ENCODE peak calls at places on chromosomes 12 and 14, in five cellular contexts. One of them, this sample, is unnamed.

GRCh38 chr14:87869619-87870583 is 123.1 kb downstream of the GALC start:
- DNase-seq in AG04450: peak; percentile 24
- DNase-seq in GM12878: no peak
- DNase-seq in tibial artery: no peak
- DNase-seq in left lung: no peak
- DNase-seq in this sample: no peak

GRCh38 chr14:64549805-64550538 is at the start of gene PPP1R36:
- DNase-seq in AG04450: no peak
- DNase-seq in GM12878: no peak
- DNase-seq in tibial artery: no peak
- DNase-seq in left lung: no peak
- DNase-seq in this sample: no peak

GRCh38 chr12:18643673-18644072 is 94.1 kb downstream of the PLCZ1 start:
- DNase-seq in AG04450: peak; percentile 78
- DNase-seq in GM12878: no peak
- DNase-seq in tibial artery: no peak
- DNase-seq in left lung: no peak
- DNase-seq in this sample: no peak

GRCh38 chr12:130761537-130762318 is 45.6 kb upstream of the RIMBP2 start:
- DNase-seq in AG04450: no peak
- DNase-seq in GM12878: no peak
- DNase-seq in tibial artery: no peak
- DNase-seq in left lung: no peak
- DNase-seq in this sample: no peak

GRCh38 chr12:101924647-101925046 is 47.3 kb downstream of the DRAM1 start:
- DNase-seq in AG04450: no peak
- DNase-seq in GM12878: no peak
- DNase-seq in tibial artery: no peak
- DNase-seq in left lung: no peak
- DNase-seq in this sample: no peak

GRCh38 chr12:73424484-73424883 is 1113.2 kb upstream of the ATXN7L3B start:
- DNase-seq in AG04450: no peak
- DNase-seq in GM12878: no peak
- DNase-seq in tibial artery: no peak
- DNase-seq in left lung: no peak
- DNase-seq in this sample: no peak

GRCh38 chr12:112305951-112306350 is 76.3 kb downstream of the HECTD4 start:
- DNase-seq in AG04450: no peak
- DNase-seq in GM12878: no peak
- DNase-seq in tibial artery: no peak
- DNase-seq in left lung: no peak
- DNase-seq in this sample: no peak

GRCh38 chr12:93113317-93114006 is 184.4 kb upstream of the EEA1 start:
- DNase-seq in AG04450: no peak
- DNase-seq in GM12878: no peak
- DNase-seq in tibial artery: no peak
- DNase-seq in left lung: no peak
- DNase-seq in this sample: no peak

GRCh38 chr14:96249016-96249415 is 7.0 kb upstream of the BDKRB1 start:
- DNase-seq in AG04450: peak; percentile 50
- DNase-seq in GM12878: no peak
- DNase-seq in tibial artery: peak; percentile 61
- DNase-seq in left lung: no peak
- DNase-seq in this sample: no peak

GRCh38 chr12:107684990-107685359 is 624 bp upstream of the PWP1 start:
- DNase-seq in AG04450: no peak
- DNase-seq in GM12878: no peak
- DNase-seq in tibial artery: no peak
- DNase-seq in left lung: no peak
- DNase-seq in this sample: no peak

GRCh38 chr12:69000540-69001243 is 67.7 kb upstream of the CPM start:
- DNase-seq in AG04450: peak; percentile 21
- DNase-seq in GM12878: no peak
- DNase-seq in tibial artery: no peak
- DNase-seq in left lung: no peak
- DNase-seq in this sample: no peak

GRCh38 chr12:91191516-91192111 is 9.0 kb upstream of the DCN start:
- DNase-seq in AG04450: no peak
- DNase-seq in GM12878: no peak
- DNase-seq in tibial artery: no peak
- DNase-seq in left lung: no peak
- DNase-seq in this sample: no peak

GRCh38 chr12:60704171-60704914 is 1108.5 kb downstream of the SLC16A7 start:
- DNase-seq in AG04450: no peak
- DNase-seq in GM12878: no peak
- DNase-seq in tibial artery: no peak
- DNase-seq in left lung: no peak
- DNase-seq in this sample: no peak

GRCh38 chr12:48925218-48925871 is at the start of gene FKBP11:
- DNase-seq in AG04450: no peak
- DNase-seq in GM12878: peak; percentile 30
- DNase-seq in tibial artery: peak; percentile 37
- DNase-seq in left lung: peak; percentile 66
- DNase-seq in this sample: peak; percentile 75

GRCh38 chr12:1457901-1458300 is 136.5 kb downstream of the FBXL14 start:
- DNase-seq in AG04450: peak; percentile 55
- DNase-seq in GM12878: no peak
- DNase-seq in tibial artery: no peak
- DNase-seq in left lung: no peak
- DNase-seq in this sample: peak; percentile 81

GRCh38 chr14:71923471-71923870 is 8.8 kb upstream of the RGS6 start:
- DNase-seq in AG04450: no peak
- DNase-seq in GM12878: no peak
- DNase-seq in tibial artery: no peak
- DNase-seq in left lung: no peak
- DNase-seq in this sample: no peak

GRCh38 chr12:87728936-87729593 is 300.1 kb downstream of the C12orf50 start:
- DNase-seq in AG04450: peak; percentile 10
- DNase-seq in GM12878: no peak
- DNase-seq in tibial artery: no peak
- DNase-seq in left lung: no peak
- DNase-seq in this sample: no peak

GRCh38 chr12:116837082-116837481 is 44.2 kb downstream of the HRK start:
- DNase-seq in AG04450: no peak
- DNase-seq in GM12878: no peak
- DNase-seq in tibial artery: no peak
- DNase-seq in left lung: no peak
- DNase-seq in this sample: no peak

DNA sequence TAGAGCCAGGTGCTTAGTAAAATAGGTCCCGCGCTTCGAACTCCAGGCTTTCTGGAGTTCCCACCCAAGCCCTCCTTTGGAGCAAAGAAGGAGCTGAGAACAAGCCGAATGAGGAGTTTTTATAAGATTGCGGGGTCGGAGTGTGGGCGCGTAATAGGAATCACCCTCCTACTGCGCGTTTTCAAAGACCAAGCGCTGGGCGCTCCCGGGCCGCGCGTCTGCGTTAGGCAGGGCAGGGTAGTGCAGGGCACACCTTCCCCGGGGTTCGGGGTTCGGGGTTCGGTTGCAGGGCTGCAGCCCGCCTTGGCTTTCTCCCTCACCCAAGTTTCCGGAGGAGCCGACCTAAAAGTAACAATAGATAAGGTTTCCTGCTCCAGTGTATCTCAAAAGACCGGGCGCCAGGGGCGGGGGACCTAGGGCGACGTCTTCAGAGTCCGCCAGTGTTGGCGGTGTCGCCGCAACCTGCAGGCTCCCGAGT is 3.6 kb downstream of the SSTR1 start:
- DNase-seq in AG04450: no peak
- DNase-seq in GM12878: no peak
- DNase-seq in tibial artery: no peak
- DNase-seq in left lung: no peak
- DNase-seq in this sample: no peak
- H3K4me3 ChIP-seq in AG04450: peak overlapping the region; percentile 65
- H3K4me3 ChIP-seq in GM12878: no peak overlapping the region
- H3K4me3 ChIP-seq in tibial artery: peak overlapping the region; percentile 47
- H3K4me3 ChIP-seq in left lung: peak overlapping the region; percentile 3
- H3K4me3 ChIP-seq in this sample: peak overlapping the region; percentile 66

DNA sequence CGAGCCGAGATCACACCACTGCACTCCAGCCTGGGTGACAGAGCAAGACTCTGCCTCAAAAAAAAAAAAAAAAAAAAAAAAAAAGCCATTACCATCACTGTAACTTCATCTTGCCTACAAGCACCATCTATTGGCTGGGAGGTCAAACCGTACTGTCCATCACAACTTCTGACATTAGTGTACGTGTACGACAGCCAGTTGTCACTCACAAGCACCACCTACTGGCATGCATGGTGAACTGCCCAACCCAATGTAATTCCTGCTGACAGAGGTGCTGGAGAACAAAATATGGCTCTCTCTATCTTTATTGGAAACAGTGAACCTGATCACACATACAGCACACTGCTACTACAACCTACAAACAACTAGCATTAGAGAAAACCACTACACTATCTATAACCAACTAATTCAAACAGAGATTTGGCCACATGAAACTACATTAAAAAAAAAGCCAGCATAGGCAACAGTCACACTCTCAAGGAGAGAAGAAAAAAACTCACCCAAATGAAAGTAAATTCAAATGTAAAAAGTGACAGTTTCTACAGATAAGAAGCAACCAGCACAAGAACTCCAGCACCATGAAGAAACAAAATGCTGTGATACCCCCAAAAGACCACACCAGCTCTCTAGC is 82.3 kb downstream of the PUS7L start:
- DNase-seq in AG04450: no peak
- DNase-seq in GM12878: peak; percentile 8
- DNase-seq in tibial artery: no peak
- DNase-seq in left lung: no peak
- DNase-seq in this sample: no peak
- TF ChIP-seq CTCF in AG04450: peak; percentile 56
- TF ChIP-seq CTCF in GM12878: peak; percentile 63
- TF ChIP-seq CTCF in tibial artery: no peak
- TF ChIP-seq CTCF in left lung: peak; percentile 31
- TF ChIP-seq CTCF in this sample: no peak

GRCh38 chr12:14612250-14612649 is 44.6 kb upstream of the PLBD1 start:
- DNase-seq in AG04450: no peak
- DNase-seq in GM12878: no peak
- DNase-seq in tibial artery: no peak
- DNase-seq in left lung: no peak
- DNase-seq in this sample: no peak
- H3K27ac ChIP-seq in AG04450: no peak overlapping the region
- H3K27ac ChIP-seq in GM12878: no peak overlapping the region
- H3K27ac ChIP-seq in tibial artery: no peak overlapping the region
- H3K27ac ChIP-seq in left lung: no peak overlapping the region
- H3K27ac ChIP-seq in this sample: no peak overlapping the region

GRCh38 chr12:106145539-106146447 is 7.0 kb upstream of the NUAK1 start:
- DNase-seq in AG04450: no peak
- DNase-seq in GM12878: no peak
- DNase-seq in tibial artery: no peak
- DNase-seq in left lung: no peak
- DNase-seq in this sample: peak; percentile 75

GRCh38 chr12:106147956-106148355 is 9.2 kb upstream of the NUAK1 start:
- DNase-seq in AG04450: no peak
- DNase-seq in GM12878: no peak
- DNase-seq in tibial artery: peak; percentile 62
- DNase-seq in left lung: no peak
- DNase-seq in this sample: peak; percentile 91

GRCh38 chr12:106142591-106143261 is 4.0 kb upstream of the NUAK1 start:
- DNase-seq in AG04450: no peak
- DNase-seq in GM12878: no peak
- DNase-seq in tibial artery: no peak
- DNase-seq in left lung: no peak
- DNase-seq in this sample: peak; percentile 21

GRCh38 chr12:106146987-106147386 is 8.2 kb upstream of the NUAK1 start:
- DNase-seq in AG04450: no peak
- DNase-seq in GM12878: no peak
- DNase-seq in tibial artery: no peak
- DNase-seq in left lung: no peak
- DNase-seq in this sample: peak; percentile 11

GRCh38 chr12:106144847-106145246 is 6.1 kb upstream of the NUAK1 start:
- DNase-seq in AG04450: no peak
- DNase-seq in GM12878: no peak
- DNase-seq in tibial artery: no peak
- DNase-seq in left lung: no peak
- DNase-seq in this sample: no peak
- H3K4me3 ChIP-seq in AG04450: no peak overlapping the region
- H3K4me3 ChIP-seq in GM12878: no peak overlapping the region
- H3K4me3 ChIP-seq in tibial artery: no peak overlapping the region
- H3K4me3 ChIP-seq in left lung: no peak overlapping the region
- H3K4me3 ChIP-seq in this sample: no peak overlapping the region

GRCh38 chr12:47033797-47034555 is 45.4 kb upstream of the PCED1B start:
- DNase-seq in AG04450: no peak
- DNase-seq in GM12878: no peak
- DNase-seq in tibial artery: no peak
- DNase-seq in left lung: no peak
- DNase-seq in this sample: no peak

GRCh38 chr12:47034661-47035060 is 44.8 kb upstream of the PCED1B start:
- DNase-seq in AG04450: no peak
- DNase-seq in GM12878: no peak
- DNase-seq in tibial artery: no peak
- DNase-seq in left lung: no peak
- DNase-seq in this sample: no peak

GRCh38 chr12:47033081-47033480 is 46.3 kb upstream of the PCED1B start:
- DNase-seq in AG04450: no peak
- DNase-seq in GM12878: no peak
- DNase-seq in tibial artery: peak; percentile 51
- DNase-seq in left lung: peak; percentile 37
- DNase-seq in this sample: peak; percentile 80

GRCh38 chr12:47029903-47030302 is 49.5 kb upstream of the PCED1B start:
- DNase-seq in AG04450: no peak
- DNase-seq in GM12878: no peak
- DNase-seq in tibial artery: no peak
- DNase-seq in left lung: no peak
- DNase-seq in this sample: no peak

GRCh38 chr12:47032644-47033043 is 46.8 kb upstream of the PCED1B start:
- DNase-seq in AG04450: no peak
- DNase-seq in GM12878: no peak
- DNase-seq in tibial artery: no peak
- DNase-seq in left lung: no peak
- DNase-seq in this sample: no peak
- TF ChIP-seq CTCF in AG04450: peak; percentile 65
- TF ChIP-seq CTCF in GM12878: peak; percentile 56
- TF ChIP-seq CTCF in tibial artery: peak; percentile 85
- TF ChIP-seq CTCF in left lung: peak; percentile 54
- TF ChIP-seq CTCF in this sample: no peak

This sample was measured in coronary artery.